ENCODE peak calls at places on chromosomes 4 and X, in four cellular contexts. W is nephron progenitor cell, Y is HT-29, A is HFF-Myc. E is an unnamed sample.

GRCh38 chrX:11724122-11725017 is 33.7 kb upstream of the MSL3 start:
- DNase-seq in W (peak; percentile 17), Y (peak; percentile 44), A (peak; percentile 10), E (peak; percentile 11)

GRCh38 chr4:148376151-148376550 is 66.1 kb downstream of the NR3C2 start:
- DNase-seq in W (no peak), Y (peak; percentile 76), A (peak; percentile 2), E (no peak)

GRCh38 chrX:46180258-46180687 is 364.9 kb downstream of the ZNF674 start:
- DNase-seq in W (no peak), Y (no peak), A (peak; percentile 74), E (no peak)

GRCh38 chr4:89871211-89871610 is 23.4 kb upstream of the MMRN1 start:
- DNase-seq in W (no peak), Y (no peak), A (no peak), E (no peak)

GRCh38 chrX:137743414-137743813 is 177.5 kb downstream of the ZIC3 start:
- DNase-seq in W (no peak), Y (no peak), A (no peak), E (no peak)

GRCh38 chr4:66575024-66575696 is 904.9 kb upstream of the EPHA5 start:
- DNase-seq in W (no peak), Y (peak; percentile 92), A (no peak), E (no peak)

GRCh38 chr4:24024597-24024996 is 134.8 kb upstream of the PPARGC1A start:
- DNase-seq in W (no peak), Y (no peak), A (no peak), E (no peak)

GRCh38 chrX:118349188-118349587 is 3.3 kb downstream of the WDR44 start:
- DNase-seq in W (no peak), Y (no peak), A (no peak), E (no peak)

GRCh38 chr4:13481569-13481968 is 2.6 kb downstream of the RAB28 start:
- DNase-seq in W (no peak), Y (peak; percentile 4), A (no peak), E (no peak)

GRCh38 chrX:115649461-115650063 is 88.6 kb downstream of the PLS3 start:
- DNase-seq in W (no peak), Y (no peak), A (no peak), E (no peak)

GRCh38 chr4:100288167-100288566 is 97.9 kb upstream of the DDIT4L start:
- DNase-seq in W (no peak), Y (no peak), A (no peak), E (no peak)

GRCh38 chrX:153906126-153906917 is 1.8 kb downstream of the AVPR2 start:
- DNase-seq in W (no peak), Y (no peak), A (no peak), E (no peak)

GRCh38 chr4:182649698-182650477 is 267.3 kb downstream of the DCTD start:
- DNase-seq in W (no peak), Y (no peak), A (no peak), E (no peak)

GRCh38 chr4:78369691-78370090 is 181.9 kb upstream of the ANXA3 start:
- DNase-seq in W (no peak), Y (peak; percentile 66), A (no peak), E (no peak)

GRCh38 chrX:13341491-13342101 is 21.7 kb upstream of the ATXN3L start:
- DNase-seq in W (no peak), Y (no peak), A (no peak), E (no peak)

GRCh38 chr4:99723555-99724450 is 66.2 kb upstream of the C4orf54 start:
- DNase-seq in W (no peak), Y (no peak), A (peak; percentile 14), E (no peak)

GRCh38 chr4:119632216-119632615 is 3.6 kb upstream of the PDE5A start:
- DNase-seq in W (no peak), Y (no peak), A (no peak), E (no peak)

GRCh38 chrX:37926700-37927099 is 79.3 kb upstream of the DYNLT3 start:
- DNase-seq in W (no peak), Y (peak; percentile 40), A (no peak), E (no peak)

GRCh38 chrX:67692246-67692645 is 148.4 kb downstream of the AR start:
- DNase-seq in W (no peak), Y (no peak), A (peak; percentile 37), E (no peak)

GRCh38 chrX:123169247-123169901 is 14.7 kb upstream of the GRIA3 start:
- DNase-seq in W (no peak), Y (peak; percentile 26), A (no peak), E (no peak)

GRCh38 chr4:145501051-145501660 is 19.5 kb downstream of the SMAD1 start:
- DNase-seq in W (no peak), Y (no peak), A (no peak), E (no peak)

GRCh38 chrX:47241201-47242011 is 8.6 kb downstream of the USP11 start:
- DNase-seq in W (no peak), Y (no peak), A (no peak), E (no peak)

GRCh38 chr4:102620697-102621497 is 119.7 kb downstream of the NFKB1 start:
- DNase-seq in W (no peak), Y (peak; percentile 91), A (peak; percentile 72), E (peak; percentile 56)

GRCh38 chr4:4289575-4289929 is 402 bp downstream of the LYAR start:
- DNase-seq in W (no peak), Y (no peak), A (no peak), E (no peak)

GRCh38 chrX:107579956-107580355 is 48.4 kb upstream of the PRPS1 start:
- DNase-seq in W (no peak), Y (no peak), A (no peak), E (no peak)

GRCh38 chr4:52977252-52977651 is 115.1 kb downstream of the RASL11B start:
- DNase-seq in W (peak; percentile 8), Y (no peak), A (no peak), E (no peak)

GRCh38 chr4:83054928-83055327 is 19.9 kb downstream of the COPS4 start:
- DNase-seq in W (no peak), Y (peak; percentile 55), A (no peak), E (no peak)

GRCh38 chr4:76311896-76312331 is 5.4 kb downstream of the STBD1 start:
- DNase-seq in W (no peak), Y (no peak), A (no peak), E (no peak)

GRCh38 chr4:125739760-125740159 is 425.0 kb downstream of the FAT4 start:
- DNase-seq in W (no peak), Y (no peak), A (no peak), E (no peak)

GRCh38 chr4:110970642-110971041 is 347.8 kb upstream of the PITX2 start:
- DNase-seq in W (peak; percentile 65), Y (peak; percentile 85), A (peak; percentile 52), E (peak; percentile 76)

GRCh38 chrX:72026341-72027023 is 105.2 kb downstream of the RTL5 start:
- DNase-seq in W (no peak), Y (no peak), A (no peak), E (no peak)

GRCh38 chr4:10104211-10104990 is 12.2 kb downstream of the WDR1 start:
- DNase-seq in W (no peak), Y (no peak), A (no peak), E (no peak)

GRCh38 chrX:66030505-66031317 is 9.2 kb downstream of the VSIG4 start:
- DNase-seq in W (peak; percentile 10), Y (peak; percentile 51), A (no peak), E (peak; percentile 14)

GRCh38 chrX:78321809-78322208 is 5.6 kb downstream of the CYSLTR1 start:
- DNase-seq in W (no peak), Y (peak; percentile 12), A (no peak), E (no peak)